ENCODE peak calls at places on chromosomes 4 and X, in seven cellular contexts. Y, U, I, L, R, S and Z are unnamed samples.

GRCh38 chrX:110383414-110383813 is 24.8 kb downstream of the RTL9 start:
- DNase-seq in S (no peak), R (no peak), Y (no peak), L (no peak), U (no peak), I (peak), Z (peak)

GRCh38 chr4:165627128-165627527 is 245.9 kb upstream of the TLL1 start:
- DNase-seq in Y (no peak), U (no peak), R (no peak), S (no peak), I (no peak), L (no peak), Z (no peak)

GRCh38 chr4:6951880-6952381 is 42.3 kb downstream of the TBC1D14 start:
- DNase-seq in U (no peak), I (no peak), S (no peak), R (no peak), Y (no peak), L (no peak), Z (no peak)

GRCh38 chr4:24643774-24644520 is 59.6 kb upstream of the DHX15 start:
- DNase-seq in S (no peak), Y (no peak), I (no peak), L (no peak), U (no peak), R (no peak), Z (no peak)

GRCh38 chr4:95250544-95251137 is 298.1 kb downstream of the UNC5C start:
- DNase-seq in L (peak), S (no peak), U (no peak), Y (no peak), I (no peak), R (no peak), Z (no peak)

GRCh38 chr4:16897991-16898827 is at the start of gene LDB2:
- DNase-seq in U (no peak), R (peak), S (peak), Y (peak), L (no peak), I (peak), Z (no peak)

GRCh38 chr4:80263541-80264351 is 2.7 kb upstream of the FGF5 start:
- DNase-seq in Y (no peak), S (no peak), L (no peak), R (no peak), I (no peak), U (no peak), Z (no peak)

GRCh38 chrX:15497865-15498264 is 2.7 kb upstream of the BMX start:
- DNase-seq in L (peak), I (peak), R (peak), Y (peak), S (no peak), U (peak), Z (peak)

GRCh38 chr4:152935661-152936445 is at the start of gene FHDC1:
- DNase-seq in I (no peak), R (no peak), U (no peak), Y (peak), S (no peak), L (peak), Z (peak)

GRCh38 chr4:16676247-16676646 is 222.2 kb downstream of the LDB2 start:
- DNase-seq in Y (no peak), S (no peak), L (no peak), I (no peak), R (no peak), U (no peak), Z (no peak)